ENCODE peak calls at places on chromosomes 2 and 18, in nine cellular contexts. H is HCT116; P is tibial nerve; U is HL-60; Q is CD8-positive, alpha-beta T cell; L is endothelial cell; R is omental fat pad; B is bronchial epithelial cell; F is cardiac fibroblast. W is an unnamed sample.

GRCh38 chr18:23166863-23167531 is 31.7 kb downstream of the CABLES1 start:
- DNase-seq in H (no peak), P (no peak), U (no peak), Q (no peak), L (no peak), R (no peak), B (no peak), F (peak; percentile 67), W (no peak)

GRCh38 chr2:71937401-71937800 is 210.3 kb downstream of the CYP26B1 start:
- DNase-seq in H (no peak), P (no peak), U (no peak), Q (no peak), L (no peak), R (no peak), B (no peak), F (no peak), W (no peak)

GRCh38 chr2:142131016-142131714 is at the start of gene LRP1B:
- DNase-seq in H (no peak), P (no peak), U (no peak), Q (no peak), L (peak; percentile 48), R (no peak), B (peak; percentile 30), F (peak; percentile 29), W (no peak)

GRCh38 chr18:62496262-62496661 is 26.6 kb upstream of the ZCCHC2 start:
- DNase-seq in H (no peak), P (no peak), U (no peak), Q (no peak), L (no peak), R (no peak), B (no peak), F (no peak), W (no peak)

GRCh38 chr18:23058746-23059440 is 76.4 kb upstream of the CABLES1 start:
- DNase-seq in H (no peak), P (no peak), U (no peak), Q (no peak), L (no peak), R (no peak), B (no peak), F (peak; percentile 13), W (no peak)

GRCh38 chr2:209663149-209663548 is 108.5 kb upstream of the UNC80 start:
- DNase-seq in H (no peak), P (no peak), U (no peak), Q (no peak), L (peak; percentile 5), R (no peak), B (peak; percentile 45), F (peak; percentile 58), W (no peak)

GRCh38 chr2:63712748-63713147 is 124.0 kb downstream of the MDH1 start:
- DNase-seq in H (no peak), P (no peak), U (no peak), Q (no peak), L (no peak), R (no peak), B (peak; percentile 65), F (peak; percentile 65), W (no peak)

GRCh38 chr2:113233593-113234550 is 44.8 kb downstream of the PAX8 start:
- DNase-seq in H (no peak), P (no peak), U (no peak), Q (no peak), L (no peak), R (no peak), B (peak; percentile 45), F (peak; percentile 32), W (no peak)

GRCh38 chr18:24544141-24544498 is 83.7 kb downstream of the HRH4 start:
- DNase-seq in H (peak; percentile 22), P (no peak), U (peak; percentile 3), Q (no peak), L (peak; percentile 22), R (no peak), B (peak; percentile 23), F (peak; percentile 36), W (no peak)
- TF ChIP-seq CTCF in H (peak; percentile 47), P (peak; percentile 44), U (peak; percentile 6), Q (no peak), L (peak; percentile 51), R (no peak), B (peak; percentile 36), F (no peak), W (peak; percentile 51)

GRCh38 chr2:152558174-152559091 is 158.8 kb downstream of the PRPF40A start:
- DNase-seq in H (no peak), P (no peak), U (no peak), Q (no peak), L (no peak), R (no peak), B (no peak), F (peak; percentile 84), W (no peak)

GRCh38 chr2:152556506-152556905 is 160.8 kb downstream of the PRPF40A start:
- DNase-seq in H (no peak), P (no peak), U (no peak), Q (no peak), L (no peak), R (no peak), B (no peak), F (no peak), W (no peak)

GRCh38 chr2:152560163-152560562 is 157.1 kb downstream of the PRPF40A start:
- DNase-seq in H (no peak), P (no peak), U (no peak), Q (no peak), L (no peak), R (no peak), B (peak; percentile 19), F (peak; percentile 55), W (no peak)

GRCh38 chr2:152555048-152555447 is 162.2 kb downstream of the PRPF40A start:
- DNase-seq in H (no peak), P (no peak), U (no peak), Q (no peak), L (no peak), R (no peak), B (no peak), F (peak; percentile 28), W (no peak)

DNA sequence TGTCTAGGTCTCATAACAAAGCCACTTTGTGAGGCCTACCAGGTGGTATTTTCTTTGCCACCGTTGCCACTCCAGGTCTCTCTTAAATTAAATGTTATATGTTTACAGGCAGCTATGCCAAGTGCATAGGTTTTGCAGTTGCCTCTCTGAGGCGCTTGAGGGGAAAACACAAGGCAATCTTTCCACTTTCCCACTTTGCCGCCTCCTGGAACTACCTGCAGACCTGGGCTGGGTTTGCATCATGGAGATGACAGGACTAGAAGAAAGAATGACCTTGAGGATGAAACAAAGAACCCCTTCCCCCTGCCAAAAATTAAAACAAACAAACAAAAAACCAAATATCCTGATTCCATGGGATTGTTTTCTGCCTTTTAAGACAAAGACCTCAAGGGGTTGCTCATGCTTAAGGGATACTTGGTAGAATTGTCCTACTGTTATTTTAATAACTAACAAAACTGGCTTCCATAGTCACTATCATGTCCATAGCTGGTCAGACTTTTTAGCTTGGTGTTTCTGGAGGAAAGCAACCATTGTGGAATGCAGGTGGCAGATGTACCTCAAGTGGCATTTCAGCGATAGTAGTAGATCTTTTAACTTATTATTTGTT is 159.9 kb downstream of the PRPF40A start:
- DNase-seq in H (no peak), P (no peak), U (no peak), Q (no peak), L (no peak), R (no peak), B (no peak), F (no peak), W (no peak)
- TF ChIP-seq CTCF in H (no peak), P (no peak), U (no peak), Q (no peak), L (no peak), R (no peak), B (no peak), F (no peak), W (no peak)

GRCh38 chr2:148533685-148534084 is 110.9 kb upstream of the EPC2 start:
- DNase-seq in H (no peak), P (no peak), U (no peak), Q (no peak), L (no peak), R (no peak), B (no peak), F (no peak), W (no peak)

GRCh38 chr2:148532049-148532428 is 112.5 kb upstream of the EPC2 start:
- DNase-seq in H (no peak), P (no peak), U (no peak), Q (no peak), L (no peak), R (no peak), B (no peak), F (peak; percentile 15), W (peak; percentile 13)

GRCh38 chr2:148531175-148532048 is 113.1 kb upstream of the EPC2 start:
- DNase-seq in H (no peak), P (no peak), U (no peak), Q (no peak), L (no peak), R (no peak), B (no peak), F (no peak), W (peak; percentile 77)

GRCh38 chr2:148534416-148535205 is 109.9 kb upstream of the EPC2 start:
- DNase-seq in H (no peak), P (no peak), U (no peak), Q (no peak), L (no peak), R (no peak), B (peak; percentile 8), F (no peak), W (no peak)

DNA sequence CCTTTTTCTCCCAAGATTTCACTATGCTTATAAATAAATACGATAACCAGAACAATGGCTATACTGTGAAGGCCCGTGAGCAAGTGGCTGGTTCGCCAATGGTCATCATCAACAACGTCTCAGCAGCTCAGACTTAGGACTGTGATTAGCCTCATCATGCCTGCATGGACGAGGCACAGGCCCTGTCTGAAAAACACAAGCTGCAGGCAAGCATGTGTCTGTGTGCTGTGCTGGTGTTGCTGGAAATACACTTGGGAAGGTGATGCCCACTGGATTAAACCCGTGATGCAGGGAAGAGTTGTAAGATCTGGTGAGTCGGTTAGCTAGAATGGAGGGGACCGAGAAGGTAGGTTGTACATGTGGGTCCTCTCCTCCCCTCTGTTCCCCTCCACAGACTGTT is 111.5 kb upstream of the EPC2 start:
- DNase-seq in H (no peak), P (no peak), U (no peak), Q (no peak), L (no peak), R (no peak), B (no peak), F (no peak), W (peak; percentile 53)
- TF ChIP-seq CTCF in H (no peak), P (no peak), U (no peak), Q (no peak), L (no peak), R (no peak), B (no peak), F (no peak), W (no peak)

DNA sequence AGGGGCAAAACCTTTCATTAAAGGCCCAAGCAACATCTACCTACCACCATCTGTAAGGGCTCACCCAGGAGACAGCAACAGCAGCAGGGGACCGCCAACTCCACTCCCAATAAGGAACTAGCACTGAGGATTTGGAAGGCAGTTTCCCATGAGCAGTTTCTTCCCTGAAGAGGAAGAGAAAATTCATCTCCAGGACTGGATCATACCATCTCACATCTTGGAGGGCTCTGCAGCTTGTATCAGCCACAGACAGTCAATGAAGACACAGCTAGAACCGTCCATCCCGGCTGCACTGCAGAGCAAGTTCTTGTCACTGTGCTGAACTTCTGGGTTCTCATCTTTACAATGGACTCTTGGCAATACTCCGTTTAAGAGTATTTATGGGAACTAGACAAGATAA is 2.9 kb upstream of the GYPC start:
- DNase-seq in H (no peak), P (no peak), U (peak; percentile 75), Q (no peak), L (no peak), R (no peak), B (no peak), F (no peak), W (peak; percentile 19)
- TF ChIP-seq CTCF in H (no peak), P (no peak), U (no peak), Q (no peak), L (no peak), R (no peak), B (no peak), F (no peak), W (no peak)